ENCODE peak calls at places on chromosomes 3 and 15, in five cellular contexts. Q is IMR-90, J is mesenchymal stem cell, Y is neuronal stem cell, V is H9. B is an unnamed sample.

GRCh38 chr15:67384761-67385160 is 130.2 kb downstream of the IQCH start:
- DNase-seq in Q (no peak), J (no peak), Y (no peak), V (no peak), B (no peak)

GRCh38 chr3:12957334-12957733 is 115.9 kb downstream of the IQSEC1 start:
- DNase-seq in Q (no peak), J (no peak), Y (no peak), V (no peak), B (no peak)

GRCh38 chr3:107897471-107898180 is 193.2 kb downstream of the CD47 start:
- DNase-seq in Q (peak), J (no peak), Y (no peak), V (no peak), B (no peak)

GRCh38 chr15:85312486-85312885 is 67.9 kb upstream of the AKAP13 start:
- DNase-seq in Q (peak), J (peak), Y (no peak), V (no peak), B (peak)

GRCh38 chr3:185225523-185225922 is 28.3 kb downstream of the EHHADH start:
- DNase-seq in Q (peak), J (peak), Y (no peak), V (no peak), B (peak)

GRCh38 chr3:44845528-44846520 is 15.9 kb upstream of the TMEM42 start:
- DNase-seq in Q (peak), J (peak), Y (no peak), V (no peak), B (peak)

GRCh38 chr15:70164910-70165791 is 67.4 kb upstream of the TLE3 start:
- DNase-seq in Q (no peak), J (peak), Y (no peak), V (no peak), B (peak)

GRCh38 chr3:139677341-139678155 is at the start of gene NMNAT3:
- DNase-seq in Q (peak), J (peak), Y (peak), V (peak), B (peak)

GRCh38 chr3:49021813-49022720 is at the start of gene NDUFAF3:
- DNase-seq in Q (peak), J (peak), Y (peak), V (peak), B (peak)

GRCh38 chr15:79543097-79543496 is 111.0 kb downstream of the MINAR1 start:
- DNase-seq in Q (no peak), J (no peak), Y (no peak), V (no peak), B (no peak)

GRCh38 chr3:194956697-194957396 is 271.2 kb downstream of the FAM43A start:
- DNase-seq in Q (no peak), J (no peak), Y (no peak), V (no peak), B (no peak)

GRCh38 chr3:192060160-192060783 is 599.3 kb downstream of the PYDC2 start:
- DNase-seq in Q (no peak), J (no peak), Y (peak), V (no peak), B (no peak)

GRCh38 chr15:74790080-74790916 is 8.4 kb downstream of the CSK start:
- DNase-seq in Q (peak), J (peak), Y (no peak), V (no peak), B (no peak)

GRCh38 chr3:27165348-27165747 is 203.8 kb downstream of the NEK10 start:
- DNase-seq in Q (peak), J (peak), Y (no peak), V (no peak), B (no peak)

DNA sequence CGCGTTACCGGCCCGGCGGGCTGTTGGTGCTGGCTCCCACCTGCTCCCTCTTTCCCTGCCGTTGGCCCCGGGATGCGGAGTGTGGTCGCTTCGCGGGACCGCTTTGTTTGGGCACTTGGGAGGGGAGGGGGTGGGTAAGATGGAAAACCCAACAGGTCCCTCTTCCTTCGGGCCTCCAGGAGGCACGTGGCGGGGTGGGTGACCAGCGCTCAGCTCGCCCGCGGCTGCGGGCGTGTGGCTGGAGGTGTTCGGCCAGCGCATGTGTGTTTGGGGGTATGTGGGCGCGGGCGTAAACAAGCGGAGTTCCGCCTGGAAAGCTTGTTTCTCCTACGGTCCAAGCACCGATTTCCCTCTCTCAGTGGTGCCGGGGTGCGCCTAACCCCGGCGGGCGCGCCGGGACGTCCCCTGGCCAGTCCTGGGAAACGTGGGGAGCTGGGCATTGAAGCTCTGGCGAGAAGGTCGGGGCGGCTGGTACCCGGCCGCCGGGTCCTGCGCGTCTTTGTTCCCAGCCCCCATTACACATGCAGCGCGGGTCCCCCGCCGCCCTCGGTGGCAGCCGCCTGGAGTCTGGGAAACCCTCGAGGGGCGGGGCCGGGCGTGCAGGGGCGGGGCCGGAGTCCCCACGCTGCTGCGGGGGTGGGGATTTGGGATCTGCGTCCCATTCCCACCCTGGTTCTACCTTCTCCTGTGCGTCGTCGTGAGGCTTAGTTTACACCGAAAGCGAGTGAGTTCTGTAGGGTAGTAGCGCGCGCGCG is 1.4 kb downstream of the ACVR2B start:
- DNase-seq in Q (peak), J (peak), Y (peak), V (peak), B (peak)
- H2BK120ac ChIP-seq in Q (no peak), J (no peak), Y (peak), V (no peak), B (no peak)

GRCh38 chr3:123586131-123586530 is 1.3 kb upstream of the HACD2 start:
- DNase-seq in Q (no peak), J (peak), Y (peak), V (peak), B (peak)

GRCh38 chr3:123584284-123584987 is 417 bp downstream of the HACD2 start:
- DNase-seq in Q (no peak), J (peak), Y (no peak), V (no peak), B (no peak)

GRCh38 chr3:123586966-123587365 is 2.1 kb upstream of the HACD2 start:
- DNase-seq in Q (peak), J (no peak), Y (no peak), V (no peak), B (peak)

GRCh38 chr3:123583563-123583962 is 1.3 kb downstream of the HACD2 start:
- DNase-seq in Q (no peak), J (no peak), Y (no peak), V (no peak), B (no peak)

DNA sequence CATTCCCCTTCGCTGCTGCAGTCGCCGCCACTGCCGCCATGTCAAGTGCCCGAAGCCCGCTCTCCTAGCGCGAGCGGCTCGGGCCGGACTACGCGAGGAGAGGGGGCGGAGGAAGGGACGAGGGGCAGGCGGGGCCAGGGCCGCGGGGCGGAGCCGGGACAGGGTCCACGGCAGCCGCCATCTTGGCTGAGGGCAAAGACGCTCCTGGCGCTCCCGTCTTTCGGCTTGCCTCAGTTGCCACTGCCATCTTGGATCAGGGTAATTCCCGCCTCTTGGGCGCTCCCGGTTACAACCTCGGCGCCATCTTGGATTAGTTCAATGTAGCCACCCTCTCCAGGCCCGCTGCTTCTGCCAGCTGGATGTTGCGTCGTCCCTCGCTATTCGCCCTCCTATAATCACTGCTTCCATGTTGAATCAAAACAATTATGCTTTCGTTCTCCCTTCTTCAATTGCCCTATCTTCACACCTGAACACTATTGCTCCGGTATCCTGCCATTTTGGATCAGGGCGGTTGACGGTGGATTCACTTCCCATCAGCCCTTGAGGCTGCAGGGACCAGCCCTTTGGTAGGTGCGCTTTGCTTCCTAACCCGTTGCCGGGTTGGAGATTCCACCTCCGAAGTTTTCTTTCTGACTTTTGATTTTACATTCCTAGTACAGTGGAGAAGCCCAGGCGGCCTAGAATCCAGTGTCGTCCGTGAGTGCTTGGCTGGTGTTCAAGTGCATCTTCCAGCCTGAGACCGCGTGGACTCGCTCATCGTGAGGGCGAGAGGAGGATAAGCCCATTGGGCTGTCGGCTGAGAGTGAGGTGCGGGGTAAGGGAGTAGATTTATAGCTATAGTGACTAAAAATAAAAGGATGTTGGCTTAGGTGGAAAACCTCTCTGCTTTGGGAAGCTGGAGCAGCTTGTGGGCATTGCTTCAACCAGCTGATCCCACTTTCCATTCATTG is at the start of gene HACD2:
- DNase-seq in Q (peak), J (peak), Y (peak), V (peak), B (peak)
- H3K4ac ChIP-seq in Q (peak), J (peak), Y (no peak), V (no peak), B (peak)

GRCh38 chr15:27690290-27690689 is 408.8 kb downstream of the OCA2 start:
- DNase-seq in Q (no peak), J (no peak), Y (no peak), V (peak), B (peak)

GRCh38 chr15:27683126-27683525 is 416.0 kb downstream of the OCA2 start:
- DNase-seq in Q (no peak), J (no peak), Y (no peak), V (no peak), B (no peak)

GRCh38 chr15:27685638-27686037 is 413.5 kb downstream of the OCA2 start:
- DNase-seq in Q (no peak), J (no peak), Y (no peak), V (no peak), B (no peak)

GRCh38 chr15:27686376-27686775 is 412.7 kb downstream of the OCA2 start:
- DNase-seq in Q (peak), J (no peak), Y (no peak), V (no peak), B (peak)

GRCh38 chr15:27686971-27687370 is 412.1 kb downstream of the OCA2 start:
- DNase-seq in Q (no peak), J (no peak), Y (no peak), V (no peak), B (no peak)
- H2BK120ac ChIP-seq in Q (no peak), J (no peak), Y (no peak), V (no peak), B (no peak)

DNA sequence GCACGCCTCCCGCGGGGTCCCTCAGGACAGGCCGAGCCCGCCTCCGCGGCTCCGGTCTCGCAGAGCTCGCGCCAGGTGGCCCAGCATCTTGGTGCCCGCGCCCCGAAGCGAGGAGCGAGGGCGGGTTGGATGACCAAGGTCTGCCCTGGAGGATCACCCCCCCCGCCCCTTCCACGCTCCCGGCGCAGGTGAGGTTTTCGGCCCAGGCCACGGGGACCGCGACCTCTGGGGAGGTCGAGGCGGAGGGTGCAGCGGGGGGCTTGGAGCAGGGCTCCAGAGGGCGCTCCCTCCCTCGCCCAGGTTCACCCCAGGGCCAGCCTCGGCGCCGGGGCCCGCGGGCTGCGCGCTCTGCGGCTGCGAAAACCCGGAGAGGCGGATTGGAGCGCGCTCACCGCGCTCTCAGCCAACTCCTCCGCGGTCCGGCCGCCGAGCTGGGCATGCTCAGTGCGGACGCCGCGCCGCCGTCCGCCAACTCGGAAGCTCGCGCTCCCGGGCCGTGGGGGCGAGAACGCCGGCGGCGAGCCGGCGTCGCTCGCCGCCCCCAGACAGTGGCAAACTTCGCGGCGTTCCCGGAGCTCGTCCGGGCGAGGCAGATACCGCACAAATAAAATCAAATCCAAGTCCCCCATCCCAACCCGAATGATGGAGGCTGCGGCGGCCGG is at the start of gene MED12L:
- DNase-seq in Q (peak), J (peak), Y (peak), V (peak), B (peak)
- H3K4ac ChIP-seq in Q (no peak), J (no peak), Y (no peak), V (no peak), B (peak)

GRCh38 chr3:86990171-86990733 is 697 bp downstream of the VGLL3 start:
- DNase-seq in Q (peak), J (peak), Y (no peak), V (peak), B (peak)
- H2BK120ac ChIP-seq in Q (peak), J (peak), Y (peak), V (no peak), B (no peak)

GRCh38 chr15:25741253-25741575 is 121.9 kb downstream of the ATP10A start:
- DNase-seq in Q (no peak), J (no peak), Y (no peak), V (no peak), B (no peak)

GRCh38 chr15:25743909-25744275 is 119.2 kb downstream of the ATP10A start:
- DNase-seq in Q (no peak), J (no peak), Y (no peak), V (no peak), B (no peak)

GRCh38 chr15:25742008-25742407 is 121.1 kb downstream of the ATP10A start:
- DNase-seq in Q (no peak), J (no peak), Y (peak), V (no peak), B (peak)

GRCh38 chr15:25742421-25743159 is 120.5 kb downstream of the ATP10A start:
- DNase-seq in Q (no peak), J (no peak), Y (no peak), V (no peak), B (no peak)

GRCh38 chr15:25743160-25743908 is 119.8 kb downstream of the ATP10A start:
- DNase-seq in Q (peak), J (no peak), Y (no peak), V (no peak), B (no peak)
- H3K4ac ChIP-seq in Q (no peak), J (no peak), Y (no peak), V (no peak), B (no peak)

DNA sequence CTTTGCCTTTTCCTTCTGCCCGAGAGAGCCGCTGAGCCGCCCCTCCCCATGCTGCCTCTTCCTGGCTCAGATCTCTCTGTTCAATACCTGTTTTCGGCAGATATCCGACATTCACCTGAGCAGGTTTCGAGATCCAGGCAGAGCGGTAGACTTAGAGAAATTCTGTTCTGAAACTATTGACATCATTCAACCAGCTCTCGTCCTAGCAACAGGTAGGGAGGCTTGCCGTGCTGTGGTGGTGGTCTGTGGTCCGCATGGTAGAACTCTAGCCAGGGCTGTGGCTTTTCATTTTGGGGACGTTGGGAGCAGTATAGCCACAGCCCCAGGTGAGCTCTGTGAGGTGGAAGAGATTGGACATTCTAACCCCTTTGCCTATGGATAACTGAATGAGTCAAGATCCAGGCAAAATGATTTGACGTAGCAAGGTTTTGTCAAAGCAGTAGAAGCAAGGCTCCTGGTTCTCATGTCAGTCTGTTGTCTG is 811 bp downstream of the TMEM62 start:
- DNase-seq in Q (no peak), J (no peak), Y (no peak), V (peak), B (no peak)
- H2BK120ac ChIP-seq in Q (no peak), J (no peak), Y (no peak), V (no peak), B (no peak)

DNA sequence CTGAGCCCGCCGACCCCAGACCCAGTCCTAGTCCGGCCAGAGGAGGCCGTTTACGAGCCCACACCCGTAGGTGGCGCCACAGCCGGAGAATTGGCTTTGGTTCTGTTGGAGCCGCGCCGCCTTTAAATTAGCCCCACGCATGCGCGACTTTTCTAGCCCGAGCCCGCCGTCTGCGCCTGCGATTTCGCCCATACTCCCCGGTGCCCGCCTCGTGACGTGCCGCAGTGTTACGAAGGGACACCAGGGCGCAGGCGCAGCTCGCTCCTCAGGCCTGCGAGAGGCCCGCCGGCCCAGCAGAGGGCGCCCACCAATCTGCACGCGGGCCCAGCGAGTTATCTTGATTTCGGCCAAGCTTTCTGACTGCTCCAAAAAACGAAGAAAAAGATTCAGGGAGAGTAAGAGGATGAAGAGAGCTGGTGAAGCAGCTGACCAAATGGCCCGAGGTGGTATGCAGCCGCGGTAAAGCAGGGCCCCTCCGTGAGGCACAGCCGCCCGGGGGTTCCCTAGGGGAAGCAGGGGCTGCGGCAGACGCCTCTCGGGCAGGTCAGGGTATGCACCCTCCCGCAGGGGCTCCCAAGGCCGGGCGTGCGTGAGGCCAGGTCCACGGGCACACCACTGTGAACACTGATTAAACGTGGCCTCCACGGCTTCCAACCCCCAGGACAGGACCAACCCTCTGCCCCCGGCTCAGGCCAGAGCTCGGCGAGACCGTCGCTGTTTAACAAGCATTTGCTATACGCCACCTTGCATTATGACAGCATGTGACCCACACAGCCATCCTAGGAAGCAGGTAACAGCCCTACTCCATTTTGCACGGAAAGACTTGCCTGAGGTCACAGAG is 32.8 kb downstream of the RPN1 start:
- DNase-seq in Q (peak), J (peak), Y (peak), V (peak), B (peak)
- H3K4ac ChIP-seq in Q (peak), J (peak), Y (no peak), V (no peak), B (no peak)

B was measured in mesendoderm.